ENCODE peak calls at places on chromosomes 7 and 10, in seven cellular contexts. O is GM23248, I is psoas muscle, Q is bronchial epithelial cell, J is cardiac muscle cell, B is endodermal cell, W is neuronal stem cell. L is an unnamed sample. For H3K36me3, the result is how much of the 10 kb centered on the place peaks cover.

GRCh38 chr10:85674851-85675250 is 691.7 kb downstream of the GRID1 start:
- DNase-seq in O (no peak), I (no peak), Q (no peak), J (no peak), W (no peak), B (no peak), L (no peak)

GRCh38 chr10:22491480-22491879 is 146.2 kb downstream of the SPAG6 start:
- DNase-seq in B (no peak), Q (no peak), J (no peak), O (no peak), W (no peak), I (no peak), L (no peak)

GRCh38 chr10:14658331-14659122 is 116.2 kb downstream of the FAM107B start:
- DNase-seq in W (no peak), B (no peak), O (peak), Q (peak), J (peak), I (no peak), L (peak)

GRCh38 chr10:131997366-131998049 is 15.8 kb upstream of the BNIP3 start:
- DNase-seq in I (peak), J (peak), W (no peak), Q (peak), O (peak), B (peak), L (no peak)

GRCh38 chr7:48171190-48171589 is at the start of gene ABCA13:
- DNase-seq in I (no peak), Q (peak), O (peak), W (no peak), B (no peak), J (no peak), L (no peak)

GRCh38 chr10:115829501-115830215 is 443.3 kb downstream of the GFRA1 start:
- DNase-seq in Q (peak), B (no peak), O (peak), I (no peak), W (no peak), J (peak), L (peak)

GRCh38 chr10:17504547-17505245 is 50.3 kb upstream of the ST8SIA6 start:
- DNase-seq in W (no peak), J (peak), Q (no peak), B (no peak), O (peak), I (no peak), L (peak)

GRCh38 chr7:80401708-80402107 is 110.2 kb downstream of the GNAT3 start:
- DNase-seq in I (no peak), Q (no peak), W (no peak), J (no peak), B (no peak), O (no peak), L (no peak)

GRCh38 chr7:6476596-6477374 is 29.0 kb upstream of the DAGLB start:
- DNase-seq in Q (no peak), I (no peak), J (no peak), O (peak), W (no peak), B (no peak), L (no peak)

GRCh38 chr10:74292871-74293427 is 141.9 kb downstream of the ADK start:
- DNase-seq in Q (peak), J (peak), W (no peak), I (no peak), O (peak), B (no peak), L (no peak)

DNA sequence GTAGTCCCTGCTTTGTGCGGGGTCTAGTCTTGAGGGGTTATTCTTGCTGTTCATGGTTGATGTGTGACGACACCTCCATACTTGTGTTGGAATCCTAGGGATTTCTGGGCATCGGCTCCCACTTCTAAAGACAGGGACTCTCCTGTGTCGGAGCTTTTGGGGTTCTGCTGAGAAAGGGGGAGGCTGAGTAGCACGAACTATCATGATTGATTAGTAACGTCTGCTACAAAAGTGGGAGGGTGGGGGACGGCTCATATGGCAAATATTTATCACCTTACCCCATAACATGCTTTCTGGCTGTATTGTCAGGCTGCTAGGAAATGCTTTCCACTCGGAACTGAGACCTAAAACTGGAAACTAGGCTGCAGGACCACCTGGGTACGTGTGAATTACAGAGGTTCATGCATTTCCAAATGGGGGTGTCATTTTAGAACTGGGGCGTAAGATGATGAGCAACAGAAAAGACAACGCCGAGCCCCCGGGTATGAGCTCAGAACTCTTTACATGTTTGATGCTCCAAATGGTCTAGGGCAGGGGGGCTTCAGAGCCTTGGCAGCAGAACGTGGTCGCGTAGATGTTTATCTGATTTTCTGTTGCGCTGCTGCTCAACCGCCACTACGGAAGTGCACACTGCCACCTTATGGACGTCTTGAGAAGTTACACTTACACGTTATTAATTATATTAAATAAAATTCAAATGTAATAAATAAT is 15.1 kb upstream of the NME8 start:
- DNase-seq in I (peak), W (peak), Q (peak), B (peak), O (peak), J (peak), L (peak)
- H3K4me3 ChIP-seq in I (peak), W (no peak), Q (no peak), B (no peak), O (peak), J (no peak), L (peak)

GRCh38 chr7:2232766-2233520 is at the start of gene MAD1L1:
- DNase-seq in B (peak), O (peak), W (peak), Q (peak), I (peak), J (peak), L (peak)
- H3K36me3 ChIP-seq in B (half or more), O (under half), W (half or more), Q (under half), I (under half), J (under half), L (under half)

GRCh38 chr10:7862121-7862514 is 43.8 kb downstream of the TAF3 start:
- DNase-seq in O (no peak), B (no peak), I (no peak), J (no peak), Q (no peak), W (no peak), L (no peak)
- H3K4me3 ChIP-seq in O (no peak), B (peak), I (no peak), J (no peak), Q (no peak), W (no peak), L (no peak)

GRCh38 chr7:111215550-111215949 is 124.6 kb downstream of the LRRN3 start:
- DNase-seq in I (no peak), O (no peak), W (no peak), J (no peak), B (no peak), Q (no peak), L (no peak)

GRCh38 chr7:111210043-111210442 is 119.1 kb downstream of the LRRN3 start:
- DNase-seq in I (no peak), J (no peak), O (no peak), Q (no peak), B (no peak), W (no peak), L (no peak)

GRCh38 chr7:111210996-111211395 is 120.1 kb downstream of the LRRN3 start:
- DNase-seq in Q (no peak), B (no peak), O (peak), I (no peak), J (peak), W (no peak), L (no peak)

DNA sequence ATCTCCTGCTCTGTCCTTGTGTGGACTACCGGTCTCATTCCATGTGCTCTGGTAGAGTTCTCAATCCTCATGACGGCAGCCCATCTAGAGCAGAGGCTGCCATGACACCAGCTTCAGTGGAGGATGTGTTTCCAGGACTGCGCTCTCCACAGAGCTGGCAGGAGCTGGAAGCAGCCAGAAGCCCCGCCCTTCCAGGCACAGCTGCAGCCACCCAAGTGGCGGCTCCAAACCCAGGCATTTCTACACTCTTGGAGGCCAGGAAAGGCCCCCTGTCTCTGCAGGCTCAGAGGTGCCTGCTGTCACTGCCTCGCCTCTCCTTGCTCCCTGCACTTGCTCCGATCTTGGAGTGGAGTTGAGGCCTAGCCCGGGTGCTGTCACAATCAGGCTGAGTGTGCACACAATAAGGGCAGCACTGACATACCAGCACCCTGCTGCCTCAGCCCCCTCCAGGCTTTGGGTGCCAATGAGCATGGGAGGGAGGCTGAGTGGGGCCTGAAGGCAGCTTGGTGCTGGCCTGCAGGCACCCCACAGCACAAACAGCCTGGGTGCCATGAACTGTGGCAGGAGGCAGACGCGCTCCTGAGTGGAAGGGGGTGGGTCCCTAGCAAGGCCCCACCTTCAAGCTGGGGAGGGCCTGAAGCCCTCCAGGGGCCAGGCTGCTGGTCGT is 122.1 kb downstream of the LRRN3 start:
- DNase-seq in Q (no peak), W (no peak), O (no peak), I (no peak), B (no peak), J (no peak), L (no peak)
- H3K36me3 ChIP-seq in Q (under half), W (under half), O (under half), I (under half), B (under half), J (under half), L (under half)

DNA sequence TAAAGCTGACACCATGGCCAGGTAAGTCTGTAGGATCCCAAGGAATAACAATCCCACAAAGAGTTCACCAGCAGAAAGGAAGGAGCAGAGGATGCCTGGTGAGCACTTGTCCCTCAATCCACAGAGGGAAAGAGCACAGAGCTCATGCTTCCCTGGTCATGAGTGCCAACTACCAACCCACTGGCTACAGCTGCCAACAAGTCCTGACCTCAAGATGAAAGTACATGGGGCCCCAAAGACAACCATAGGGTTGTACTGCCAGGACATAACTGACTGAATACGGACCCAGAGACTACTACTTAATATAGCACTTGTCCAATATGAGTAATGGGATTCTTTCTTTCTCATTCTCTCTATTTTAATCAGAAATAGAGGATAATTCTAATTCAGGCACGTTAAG is 83.3 kb downstream of the JCAD start:
- DNase-seq in W (no peak), O (no peak), I (no peak), Q (no peak), J (no peak), B (no peak), L (no peak)
- H3K4me3 ChIP-seq in W (no peak), O (no peak), I (no peak), Q (no peak), J (no peak), B (no peak), L (no peak)

DNA sequence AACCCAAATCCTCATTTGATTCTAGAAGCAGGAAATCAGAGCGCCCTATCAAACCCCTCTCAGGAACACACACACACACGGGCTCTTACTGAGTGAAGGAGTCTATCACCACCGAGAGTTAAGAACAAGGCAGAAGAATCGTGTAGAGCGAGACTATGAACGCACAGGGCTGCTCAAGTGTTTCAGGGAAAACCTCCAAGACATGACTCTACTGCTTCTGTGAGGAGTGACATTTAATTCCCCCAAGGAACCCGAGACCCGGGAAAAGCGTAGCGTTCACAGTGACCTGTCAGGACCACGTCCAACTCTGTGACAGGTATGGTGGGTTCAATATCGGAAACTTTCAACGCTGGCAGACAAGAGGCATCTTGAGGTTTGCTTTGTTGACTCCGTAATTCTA is 21.6 kb downstream of the PITRM1 start:
- DNase-seq in O (no peak), B (no peak), W (no peak), J (no peak), Q (no peak), I (no peak), L (no peak)
- H3K36me3 ChIP-seq in O (half or more), B (half or more), W (half or more), J (half or more), Q (under half), I (under half), L (half or more)

GRCh38 chr7:68680235-68680872 is 917.9 kb upstream of the AUTS2 start:
- DNase-seq in B (no peak), Q (no peak), O (no peak), I (no peak), J (no peak), W (no peak), L (no peak)
- H3K4me3 ChIP-seq in B (no peak), Q (no peak), O (no peak), I (no peak), J (no peak), W (no peak), L (no peak)

DNA sequence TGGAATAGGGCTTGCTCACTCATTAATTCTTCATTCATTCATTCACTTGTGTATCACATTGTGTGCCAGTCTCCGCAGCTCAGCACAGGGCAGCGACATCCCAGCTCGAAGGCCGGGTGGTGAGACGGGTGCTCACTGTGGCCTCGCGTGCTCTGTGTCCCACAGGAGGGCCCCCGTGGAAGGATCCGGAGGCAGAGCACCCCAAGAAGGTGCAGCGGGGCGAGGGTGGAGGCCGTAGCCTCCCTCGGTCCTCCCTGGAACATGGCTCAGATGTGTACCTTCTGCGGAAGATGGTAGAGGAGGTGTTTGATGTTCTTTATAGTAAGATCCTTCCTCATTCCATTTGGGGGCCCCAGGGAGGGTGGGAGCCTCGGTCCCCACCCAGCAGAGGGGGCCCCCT is 61.6 kb downstream of the GTF2IRD1 start:
- DNase-seq in O (no peak), W (no peak), I (no peak), J (no peak), B (no peak), Q (no peak), L (no peak)
- H3K36me3 ChIP-seq in O (under half), W (half or more), I (under half), J (under half), B (half or more), Q (under half), L (under half)

GRCh38 chr7:120680986-120681385 is 177.0 kb downstream of the TSPAN12 start:
- DNase-seq in O (no peak), W (no peak), J (no peak), B (no peak), Q (no peak), I (no peak), L (no peak)

GRCh38 chr7:120677535-120677934 is 180.4 kb downstream of the TSPAN12 start:
- DNase-seq in I (no peak), B (no peak), Q (no peak), J (no peak), W (no peak), O (no peak), L (no peak)

DNA sequence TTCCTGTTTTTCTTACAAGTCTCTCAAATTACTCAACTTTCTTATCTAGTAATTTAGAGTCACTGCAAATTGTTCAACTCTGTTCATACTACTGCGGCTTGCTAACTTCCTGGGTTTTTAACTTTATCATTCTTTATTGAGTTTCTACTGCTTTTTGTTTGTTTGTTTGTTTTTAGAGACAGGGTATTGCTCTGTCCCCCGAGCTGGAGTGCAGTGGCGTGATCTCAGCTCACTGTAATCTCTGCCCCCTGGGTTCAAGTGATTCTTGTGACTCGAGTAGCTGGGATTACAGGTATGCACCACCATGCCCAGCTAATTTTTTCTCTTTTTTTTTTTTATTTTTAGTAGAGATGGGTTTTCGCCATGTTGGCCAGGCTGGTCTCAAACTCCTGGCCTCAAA is 182.9 kb downstream of the TSPAN12 start:
- DNase-seq in I (no peak), B (no peak), J (no peak), W (no peak), O (no peak), Q (no peak), L (no peak)
- H3K4me3 ChIP-seq in I (no peak), B (no peak), J (no peak), W (no peak), O (no peak), Q (no peak), L (no peak)

GRCh38 chr10:100928039-100928438 is 15.3 kb downstream of the SLF2 start:
- DNase-seq in Q (no peak), I (no peak), W (no peak), B (no peak), O (no peak), J (no peak), L (no peak)
- H3K36me3 ChIP-seq in Q (under half), I (under half), W (half or more), B (half or more), O (half or more), J (half or more), L (half or more)

L was measured in MG63.